ENCODE peak calls at places on chromosomes 12 and 14, in five cellular contexts. Z is PC-3; L is astrocyte of the cerebellum; U is epithelial cell of esophagus; F is CD8-positive, alpha-beta memory T cell. V is an unnamed sample.

GRCh38 chr14:55077155-55077554 is 25.7 kb downstream of the MAPK1IP1L start:
- DNase-seq in F (no peak), U (peak; percentile 88), L (no peak), Z (peak; percentile 44), V (no peak)

GRCh38 chr12:67647547-67648305 is 819 bp upstream of the DYRK2 start:
- DNase-seq in L (peak; percentile 66), U (peak; percentile 87), F (peak; percentile 26), Z (peak; percentile 85), V (peak; percentile 88)

GRCh38 chr12:2273288-2273687 is 220.5 kb downstream of the CACNA1C start:
- DNase-seq in Z (no peak), L (peak; percentile 68), F (no peak), U (no peak), V (peak; percentile 68)

GRCh38 chr14:101006008-101006407 is 102.5 kb upstream of the RTL1 start:
- DNase-seq in Z (no peak), U (no peak), L (no peak), F (no peak), V (no peak)

GRCh38 chr14:104113631-104114420 is 24.6 kb upstream of the KIF26A start:
- DNase-seq in Z (no peak), U (peak; percentile 57), L (no peak), F (no peak), V (no peak)

GRCh38 chr12:59861635-59862034 is 265.8 kb downstream of the SLC16A7 start:
- DNase-seq in L (no peak), Z (no peak), U (no peak), F (no peak), V (no peak)

GRCh38 chr12:124852329-124852831 is 11.3 kb downstream of the SCARB1 start:
- DNase-seq in F (no peak), L (no peak), Z (no peak), U (no peak), V (no peak)

GRCh38 chr12:22477166-22477893 is 67.0 kb downstream of the C2CD5 start:
- DNase-seq in L (peak; percentile 55), F (no peak), Z (no peak), U (peak; percentile 42), V (peak; percentile 83)

GRCh38 chr14:63432228-63432627 is 110.9 kb downstream of the PPP2R5E start:
- DNase-seq in L (no peak), U (no peak), Z (no peak), F (no peak), V (no peak)

GRCh38 chr14:104939666-104940410 is 15.2 kb downstream of the PLD4 start:
- DNase-seq in U (no peak), L (no peak), F (no peak), Z (no peak), V (no peak)

GRCh38 chr12:67927231-67927630 is 62.0 kb upstream of the IFNG-AS1 start:
- DNase-seq in L (no peak), Z (no peak), F (no peak), U (no peak), V (no peak)

GRCh38 chr14:69518341-69519101 is 34.0 kb downstream of the PLEKHD1 start:
- DNase-seq in Z (no peak), L (no peak), U (no peak), F (no peak), V (no peak)

DNA sequence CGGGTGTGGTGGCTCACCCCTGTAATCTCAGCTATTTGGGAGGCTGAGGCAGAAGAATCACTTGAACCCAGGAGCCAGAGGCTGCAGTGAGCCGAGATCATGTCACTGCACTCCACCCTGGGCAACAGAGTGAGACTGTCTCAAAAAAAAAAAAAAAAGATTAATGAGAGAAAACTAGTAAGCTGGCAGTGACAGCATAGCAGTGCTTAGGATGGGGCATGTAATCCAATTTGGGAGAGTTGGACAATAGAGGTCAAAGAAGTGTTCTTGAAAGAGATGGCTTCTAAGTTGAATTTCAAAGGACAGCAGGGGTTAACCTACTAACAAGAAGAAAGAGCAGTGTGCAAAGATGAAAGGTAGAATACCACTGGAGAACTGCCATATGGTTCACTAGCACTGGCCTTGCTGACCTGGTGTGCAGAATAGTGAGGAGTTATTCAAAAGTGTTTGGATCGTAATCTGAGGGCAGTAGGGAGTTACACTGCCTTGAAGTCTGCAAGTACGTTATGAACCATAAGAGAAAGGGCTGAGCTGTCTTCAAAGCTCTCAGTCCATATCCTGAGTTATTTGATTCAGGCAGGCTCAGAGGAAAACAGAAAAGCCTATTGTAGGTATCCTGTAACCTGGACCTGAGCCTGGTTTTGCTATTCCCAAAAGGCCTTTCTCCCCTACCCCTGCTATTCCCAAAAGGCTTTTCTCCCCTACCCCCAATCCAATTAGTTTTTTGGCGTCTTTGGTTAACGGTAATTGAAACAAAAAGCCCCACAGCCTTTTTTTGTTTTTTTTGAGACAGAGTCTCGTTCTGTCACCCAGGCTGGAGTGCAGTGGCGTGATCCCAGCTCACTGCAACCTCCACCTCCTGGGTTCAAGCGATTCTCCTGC is 3.4 kb downstream of the XPOT start:
- DNase-seq in U (no peak), F (no peak), Z (no peak), L (no peak), V (no peak)
- H3K4me3 ChIP-seq in U (no peak overlapping the region), F (no peak overlapping the region), Z (no peak overlapping the region), L (no peak overlapping the region), V (no peak overlapping the region)

GRCh38 chr12:51869931-51870330 is 18.0 kb upstream of the ANKRD33 start:
- DNase-seq in U (no peak), L (no peak), Z (no peak), F (no peak), V (no peak)
- H3K4me3 ChIP-seq in U (no peak overlapping the region), L (no peak overlapping the region), Z (no peak overlapping the region), F (no peak overlapping the region), V (no peak overlapping the region)

GRCh38 chr14:66696326-66696725 is 188.4 kb downstream of the GPHN start:
- DNase-seq in Z (no peak), L (no peak), F (no peak), U (no peak), V (no peak)

GRCh38 chr14:66701813-66702212 is 193.9 kb downstream of the GPHN start:
- DNase-seq in U (peak; percentile 6), Z (no peak), F (no peak), L (no peak), V (no peak)

GRCh38 chr14:66698503-66698902 is 190.6 kb downstream of the GPHN start:
- DNase-seq in Z (no peak), L (no peak), U (peak; percentile 18), F (no peak), V (no peak)
- H3K4me3 ChIP-seq in Z (no peak overlapping the region), L (no peak overlapping the region), U (no peak overlapping the region), F (no peak overlapping the region), V (no peak overlapping the region)

DNA sequence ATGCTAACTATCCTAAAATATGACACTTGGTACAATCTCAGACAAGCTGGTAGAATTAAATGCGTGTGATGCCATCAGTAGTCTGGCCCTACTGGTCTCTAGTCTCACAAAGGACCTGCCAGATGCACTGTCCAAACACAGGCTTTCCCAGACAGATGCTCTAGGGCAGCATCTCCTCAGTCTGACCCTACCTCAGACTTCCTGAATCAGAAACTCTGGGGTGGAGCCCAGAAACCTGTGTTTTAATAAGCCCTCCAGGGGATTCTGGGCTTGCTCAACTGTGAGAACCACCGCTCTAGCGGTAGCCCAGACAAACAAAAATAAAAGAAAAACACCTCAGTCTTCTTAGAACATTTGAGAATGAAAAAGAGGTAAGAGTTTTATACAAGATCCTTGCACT is 48.0 kb downstream of the BDKRB1 start:
- DNase-seq in U (no peak), F (no peak), Z (no peak), L (no peak), V (peak; percentile 8)
- H3K4me3 ChIP-seq in U (no peak overlapping the region), F (no peak overlapping the region), Z (no peak overlapping the region), L (no peak overlapping the region), V (no peak overlapping the region)